ENCODE peak calls at places on chromosomes 5 and 9, in four cellular contexts. One of them, this sample, is unnamed. For H3K4me1 and H3K36me3, the result is how much of the 10 kb centered on the place peaks cover.

GRCh38 chr9:89797970-89798369 is 193.2 kb downstream of the GADD45G start:
- DNase-seq in IMR-90: no peak
- DNase-seq in pancreas: no peak
- DNase-seq in neural progenitor cell: no peak
- DNase-seq in this sample: no peak

GRCh38 chr5:66213533-66213932 is 69.4 kb downstream of the SREK1 start:
- DNase-seq in IMR-90: no peak
- DNase-seq in pancreas: no peak
- DNase-seq in neural progenitor cell: no peak
- DNase-seq in this sample: no peak

GRCh38 chr9:127516835-127517607 is 65.7 kb downstream of the LRSAM1 start:
- DNase-seq in IMR-90: no peak
- DNase-seq in pancreas: no peak
- DNase-seq in neural progenitor cell: no peak
- DNase-seq in this sample: no peak

GRCh38 chr9:14372437-14373318 is 58.7 kb upstream of the NFIB start:
- DNase-seq in IMR-90: peak
- DNase-seq in pancreas: no peak
- DNase-seq in neural progenitor cell: no peak
- DNase-seq in this sample: no peak

GRCh38 chr5:153158608-153159007 is 331.9 kb upstream of the GRIA1 start:
- DNase-seq in IMR-90: no peak
- DNase-seq in pancreas: no peak
- DNase-seq in neural progenitor cell: no peak
- DNase-seq in this sample: no peak

GRCh38 chr9:129351058-129351641 is 173.1 kb upstream of the IER5L start:
- DNase-seq in IMR-90: no peak
- DNase-seq in pancreas: no peak
- DNase-seq in neural progenitor cell: peak
- DNase-seq in this sample: no peak

GRCh38 chr5:138439537-138440225 is 824 bp downstream of the REEP2 start:
- DNase-seq in IMR-90: peak
- DNase-seq in pancreas: no peak
- DNase-seq in neural progenitor cell: peak
- DNase-seq in this sample: no peak

GRCh38 chr9:652896-653295 is 188.6 kb upstream of the DMRT1 start:
- DNase-seq in IMR-90: no peak
- DNase-seq in pancreas: no peak
- DNase-seq in neural progenitor cell: no peak
- DNase-seq in this sample: no peak

GRCh38 chr5:158463971-158464370 is 605.0 kb upstream of the CLINT1 start:
- DNase-seq in IMR-90: peak
- DNase-seq in pancreas: no peak
- DNase-seq in neural progenitor cell: no peak
- DNase-seq in this sample: peak

GRCh38 chr9:32940740-32941139 is 60.7 kb downstream of the APTX start:
- DNase-seq in IMR-90: no peak
- DNase-seq in pancreas: no peak
- DNase-seq in neural progenitor cell: no peak
- DNase-seq in this sample: no peak

GRCh38 chr5:161804263-161804662 is 43.7 kb upstream of the GABRA1 start:
- DNase-seq in IMR-90: no peak
- DNase-seq in pancreas: no peak
- DNase-seq in neural progenitor cell: peak
- DNase-seq in this sample: no peak

DNA sequence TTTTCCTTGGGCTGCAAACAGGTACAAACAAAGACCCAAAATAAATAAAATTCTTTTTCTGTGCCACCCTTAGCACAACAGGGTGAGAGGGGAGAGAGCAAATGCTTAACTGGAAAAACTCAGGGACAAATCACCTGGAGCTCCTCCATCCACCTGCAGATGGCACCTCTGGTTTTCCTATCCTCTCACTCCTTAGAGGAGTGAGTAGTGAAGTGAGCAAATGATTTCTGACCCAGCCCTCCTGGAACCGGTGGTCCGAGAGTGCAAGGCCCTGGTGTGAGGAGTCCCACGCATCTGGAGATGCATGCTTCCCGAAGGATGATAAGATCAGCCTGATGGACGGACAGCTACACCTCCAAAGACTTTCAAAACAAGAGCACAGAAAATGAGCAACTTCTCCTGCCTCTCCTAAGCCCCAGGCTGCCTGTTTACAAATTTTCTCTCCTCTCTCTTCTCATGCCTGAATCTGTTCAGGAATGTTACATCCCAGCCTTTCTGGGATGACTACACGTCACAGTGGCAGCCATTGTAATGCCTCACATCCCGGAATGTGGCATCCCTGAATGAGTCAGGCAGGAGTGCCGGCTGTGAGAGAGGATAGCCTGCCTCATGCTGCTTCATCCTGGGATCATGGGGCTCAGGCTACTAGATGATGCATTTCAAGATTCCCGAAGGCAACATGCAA is 86.4 kb downstream of the ADRB2 start:
- DNase-seq in IMR-90: peak
- DNase-seq in pancreas: no peak
- DNase-seq in neural progenitor cell: peak
- DNase-seq in this sample: peak
- H3K4me1 ChIP-seq in IMR-90: under half
- H3K4me1 ChIP-seq in pancreas: under half
- H3K4me1 ChIP-seq in neural progenitor cell: under half
- H3K4me1 ChIP-seq in this sample: half or more

DNA sequence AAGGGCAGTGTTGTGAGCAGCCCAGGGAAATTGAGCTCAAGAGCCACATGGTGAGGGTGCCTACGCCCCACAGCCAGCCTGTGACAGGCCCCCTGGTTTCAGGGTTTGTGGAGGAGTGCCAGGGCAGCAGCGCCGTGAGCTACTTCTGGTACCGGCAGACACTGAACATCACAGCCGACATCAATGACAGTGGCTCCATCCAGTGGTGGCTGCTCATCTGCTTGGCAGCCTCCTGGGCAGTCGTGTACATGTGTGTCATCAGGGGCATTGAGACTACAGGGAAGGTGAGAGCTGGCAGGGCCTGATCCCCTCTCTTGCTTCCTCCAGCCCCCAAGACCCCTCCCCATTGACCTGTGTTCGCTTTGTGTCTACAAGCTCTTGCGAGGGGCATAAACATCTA is 10.2 kb downstream of the SLC6A18 start:
- DNase-seq in IMR-90: no peak
- DNase-seq in pancreas: no peak
- DNase-seq in neural progenitor cell: no peak
- DNase-seq in this sample: no peak
- H3K36me3 ChIP-seq in IMR-90: under half
- H3K36me3 ChIP-seq in pancreas: under half
- H3K36me3 ChIP-seq in neural progenitor cell: under half
- H3K36me3 ChIP-seq in this sample: under half

GRCh38 chr5:178069909-178070308 is 43.4 kb upstream of the N4BP3 start:
- DNase-seq in IMR-90: peak
- DNase-seq in pancreas: no peak
- DNase-seq in neural progenitor cell: peak
- DNase-seq in this sample: no peak
- TF ChIP-seq CTCF in IMR-90: peak
- TF ChIP-seq CTCF in pancreas: no peak
- TF ChIP-seq CTCF in neural progenitor cell: peak
- TF ChIP-seq CTCF in this sample: no peak

GRCh38 chr5:35198681-35199080 is 31.6 kb downstream of the PRLR start:
- DNase-seq in IMR-90: no peak
- DNase-seq in pancreas: no peak
- DNase-seq in neural progenitor cell: no peak
- DNase-seq in this sample: no peak
- H3K4me1 ChIP-seq in IMR-90: under half
- H3K4me1 ChIP-seq in pancreas: under half
- H3K4me1 ChIP-seq in neural progenitor cell: under half
- H3K4me1 ChIP-seq in this sample: under half

DNA sequence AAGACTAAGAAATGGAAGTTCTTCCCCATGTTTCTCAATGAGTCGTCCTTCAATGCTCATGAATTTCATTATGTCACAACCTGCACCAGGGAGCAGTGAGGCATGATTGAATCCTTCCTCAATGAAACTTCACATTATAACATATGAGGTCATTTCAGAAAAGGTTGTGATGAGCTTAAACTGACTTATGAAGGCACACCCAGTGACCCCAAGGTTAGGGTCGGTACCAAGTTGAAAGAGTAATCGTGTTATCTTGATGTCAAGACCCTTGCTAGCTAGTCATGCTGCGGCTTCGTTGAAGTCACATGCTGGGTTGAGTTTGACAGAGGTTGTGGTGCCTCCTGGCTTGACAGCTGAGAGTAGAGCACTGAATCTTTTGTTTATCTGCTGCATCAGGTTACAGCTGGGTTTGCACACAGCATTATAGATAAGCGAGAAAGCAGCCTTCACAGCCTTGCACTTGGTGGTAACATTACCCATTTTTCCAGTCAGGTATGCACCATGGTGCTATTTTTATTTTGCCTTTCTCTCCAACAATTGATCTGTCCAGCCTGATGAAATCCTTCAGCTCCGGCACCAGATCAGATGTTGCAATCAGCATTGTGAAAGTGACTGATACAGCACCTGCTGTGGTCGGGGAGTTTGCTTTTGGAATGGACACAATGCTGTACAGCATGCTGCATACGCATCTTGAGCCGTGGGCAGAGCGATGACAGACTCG is 133.2 kb downstream of the ERCC6L2 start:
- DNase-seq in IMR-90: peak
- DNase-seq in pancreas: no peak
- DNase-seq in neural progenitor cell: no peak
- DNase-seq in this sample: no peak
- H3K36me3 ChIP-seq in IMR-90: under half
- H3K36me3 ChIP-seq in pancreas: under half
- H3K36me3 ChIP-seq in neural progenitor cell: under half
- H3K36me3 ChIP-seq in this sample: half or more

GRCh38 chr9:93702261-93702660 is 125.9 kb downstream of the PHF2 start:
- DNase-seq in IMR-90: no peak
- DNase-seq in pancreas: no peak
- DNase-seq in neural progenitor cell: no peak
- DNase-seq in this sample: no peak
- TF ChIP-seq CTCF in IMR-90: no peak
- TF ChIP-seq CTCF in pancreas: no peak
- TF ChIP-seq CTCF in neural progenitor cell: no peak
- TF ChIP-seq CTCF in this sample: no peak

GRCh38 chr9:75642522-75642921 is 248.0 kb upstream of the PCSK5 start:
- DNase-seq in IMR-90: no peak
- DNase-seq in pancreas: no peak
- DNase-seq in neural progenitor cell: no peak
- DNase-seq in this sample: no peak
- H3K4me1 ChIP-seq in IMR-90: under half
- H3K4me1 ChIP-seq in pancreas: under half
- H3K4me1 ChIP-seq in neural progenitor cell: under half
- H3K4me1 ChIP-seq in this sample: under half

DNA sequence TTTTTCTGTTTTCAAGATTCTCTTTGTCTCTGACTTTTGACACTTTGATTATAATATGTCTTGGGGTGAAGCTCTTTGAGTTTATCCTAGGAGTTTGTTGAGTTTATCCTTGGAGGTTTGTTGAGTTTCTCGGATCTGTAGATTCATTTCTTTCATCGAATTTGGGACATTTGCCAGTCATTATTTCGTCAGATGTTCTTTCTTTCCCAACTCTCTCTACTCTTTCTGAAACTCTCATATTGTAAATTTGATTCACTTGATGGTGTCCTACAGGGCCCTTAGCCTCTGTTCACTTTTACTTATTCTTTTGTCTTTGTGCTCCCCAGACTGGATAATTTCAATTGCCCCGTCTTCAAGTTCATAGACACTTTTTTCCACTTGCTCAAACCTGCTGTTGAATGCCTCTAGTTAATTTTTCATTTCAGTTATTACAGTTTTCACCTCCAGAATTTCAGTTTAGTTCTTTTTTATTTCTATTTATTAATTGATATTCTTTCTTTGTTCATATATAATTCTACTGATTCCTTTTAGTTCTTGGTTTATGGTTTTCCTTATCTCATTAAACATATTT is 8.1 kb upstream of the TDRD7 start:
- DNase-seq in IMR-90: no peak
- DNase-seq in pancreas: no peak
- DNase-seq in neural progenitor cell: no peak
- DNase-seq in this sample: no peak
- H3K36me3 ChIP-seq in IMR-90: under half
- H3K36me3 ChIP-seq in pancreas: under half
- H3K36me3 ChIP-seq in neural progenitor cell: under half
- H3K36me3 ChIP-seq in this sample: under half

DNA sequence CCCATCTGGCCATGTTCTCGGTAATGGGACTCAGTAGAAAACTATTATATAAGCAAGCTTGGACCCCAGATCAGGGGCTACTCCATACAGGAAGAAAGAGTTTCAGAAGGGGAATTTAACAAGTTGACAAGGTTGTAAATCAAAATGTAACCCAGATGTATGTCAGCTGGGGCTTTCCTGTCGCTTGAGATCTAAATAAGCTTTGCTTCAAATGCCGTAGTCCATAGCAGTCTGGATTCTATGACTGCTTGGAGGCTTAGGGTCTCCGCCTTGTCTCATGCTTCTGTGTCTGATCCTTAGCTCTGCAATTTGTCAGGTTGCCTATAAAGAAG is 70.4 kb downstream of the TEX10 start:
- DNase-seq in IMR-90: no peak
- DNase-seq in pancreas: no peak
- DNase-seq in neural progenitor cell: no peak
- DNase-seq in this sample: no peak
- TF ChIP-seq CTCF in IMR-90: no peak
- TF ChIP-seq CTCF in pancreas: no peak
- TF ChIP-seq CTCF in neural progenitor cell: no peak
- TF ChIP-seq CTCF in this sample: no peak

GRCh38 chr5:177446184-177447065 is at the start of gene PRR7:
- DNase-seq in IMR-90: peak
- DNase-seq in pancreas: no peak
- DNase-seq in neural progenitor cell: peak
- DNase-seq in this sample: no peak

GRCh38 chr5:177449140-177450061 is 2.8 kb downstream of the PRR7 start:
- DNase-seq in IMR-90: no peak
- DNase-seq in pancreas: no peak
- DNase-seq in neural progenitor cell: no peak
- DNase-seq in this sample: no peak

GRCh38 chr5:177447611-177448243 is 1.1 kb downstream of the PRR7 start:
- DNase-seq in IMR-90: peak
- DNase-seq in pancreas: peak
- DNase-seq in neural progenitor cell: peak
- DNase-seq in this sample: no peak

GRCh38 chr5:177447066-177447610 is 524 bp downstream of the PRR7 start:
- DNase-seq in IMR-90: peak
- DNase-seq in pancreas: peak
- DNase-seq in neural progenitor cell: peak
- DNase-seq in this sample: peak

DNA sequence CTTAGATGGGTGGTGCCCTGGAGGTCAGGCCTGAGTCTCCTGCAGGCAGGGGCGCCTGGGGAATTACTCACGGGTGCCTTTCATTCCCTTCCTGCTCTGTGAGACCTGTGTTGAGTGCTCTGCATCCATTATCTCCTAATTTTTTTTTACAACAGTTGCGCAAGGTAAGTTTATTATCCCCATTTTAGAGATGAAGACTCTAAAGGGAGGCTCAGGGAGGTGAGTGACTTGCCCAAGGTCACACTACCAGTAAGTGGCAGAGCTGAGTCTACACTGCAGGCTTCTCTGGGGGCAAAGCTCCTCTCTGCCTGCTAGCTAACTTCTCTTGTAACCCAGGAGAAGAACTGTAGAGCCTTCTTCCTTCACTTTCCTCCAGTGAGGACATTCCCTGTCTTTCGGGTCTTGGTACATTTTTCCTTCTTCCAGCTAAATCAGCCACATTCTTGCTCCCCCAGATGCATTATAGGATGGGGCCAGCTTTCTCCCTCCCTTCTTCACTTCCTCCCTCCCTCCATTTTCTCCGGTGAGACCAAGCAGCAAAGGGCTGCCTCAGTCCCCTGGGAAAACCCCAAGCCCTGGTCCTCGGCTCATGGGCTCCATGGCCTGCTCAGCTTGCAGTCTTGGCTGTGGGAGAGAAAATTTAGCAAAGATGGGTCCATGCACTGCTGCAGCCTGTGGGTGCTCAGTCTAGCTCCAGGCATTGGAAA is 1.8 kb downstream of the PRR7 start:
- DNase-seq in IMR-90: no peak
- DNase-seq in pancreas: no peak
- DNase-seq in neural progenitor cell: no peak
- DNase-seq in this sample: no peak
- H3K4me1 ChIP-seq in IMR-90: under half
- H3K4me1 ChIP-seq in pancreas: under half
- H3K4me1 ChIP-seq in neural progenitor cell: under half
- H3K4me1 ChIP-seq in this sample: half or more

This sample was measured in suprapubic skin.